ENCODE peak calls at places on chromosomes 4 and X, in six cellular contexts. L is thyroid gland, A is HTR-8/SVneo, B is cardiac muscle cell, M is A172, V is HFF-Myc. J is an unnamed sample.

GRCh38 chr4:94741304-94741703 is 16.5 kb upstream of the BMPR1B start:
- DNase-seq in V (no peak), M (no peak), B (no peak), A (no peak), L (no peak), J (no peak)

GRCh38 chrX:10197597-10198210 is 40.9 kb downstream of the CLCN4 start:
- DNase-seq in B (no peak), L (no peak), A (no peak), V (no peak), M (no peak), J (no peak)

GRCh38 chr4:40579983-40580382 is 49.7 kb downstream of the RBM47 start:
- DNase-seq in M (no peak), A (no peak), V (no peak), L (no peak), B (no peak), J (no peak)

GRCh38 chr4:8188743-8189550 is 10.1 kb upstream of the SH3TC1 start:
- DNase-seq in M (no peak), L (peak; percentile 96), B (no peak), V (no peak), A (no peak), J (peak; percentile 58)

GRCh38 chrX:1493877-1494510 is 41.3 kb upstream of the ASMTL start:
- DNase-seq in M (no peak), B (no peak), V (no peak), L (no peak), A (no peak), J (peak; percentile 54)

GRCh38 chr4:114015444-114015899 is 36.0 kb upstream of the ARSJ start:
- DNase-seq in A (peak; percentile 83), L (no peak), M (peak; percentile 99), B (no peak), V (peak; percentile 99), J (no peak)

GRCh38 chr4:7701866-7702649 is 237.6 kb downstream of the AFAP1 start:
- DNase-seq in M (no peak), A (no peak), V (no peak), B (no peak), L (no peak), J (no peak)

GRCh38 chrX:126770179-126770578 is 49.4 kb upstream of the PRR32 start:
- DNase-seq in B (peak; percentile 51), V (no peak), M (no peak), L (no peak), A (no peak), J (peak; percentile 28)

GRCh38 chr4:83231620-83232056 is 53.0 kb downstream of the COQ2 start:
- DNase-seq in M (no peak), A (no peak), L (no peak), B (no peak), V (no peak), J (no peak)

GRCh38 chrX:43728002-43728401 is 71.9 kb downstream of the MAOA start:
- DNase-seq in V (no peak), M (no peak), B (no peak), L (no peak), A (no peak), J (no peak)

GRCh38 chr4:94827481-94828110 is 69.8 kb downstream of the BMPR1B start:
- DNase-seq in A (peak; percentile 24), M (peak; percentile 80), L (no peak), B (no peak), V (peak; percentile 24), J (no peak)

GRCh38 chrX:87516716-87517115 is 886 bp upstream of the KLHL4 start:
- DNase-seq in M (peak; percentile 22), V (no peak), L (no peak), A (no peak), B (no peak), J (no peak)

GRCh38 chr4:101205878-101206277 is 141.4 kb downstream of the PPP3CA start:
- DNase-seq in M (peak; percentile 6), V (no peak), A (no peak), L (no peak), B (no peak), J (no peak)

GRCh38 chrX:136321532-136321931 is 20.8 kb downstream of the ADGRG4 start:
- DNase-seq in B (no peak), L (no peak), M (no peak), A (no peak), V (no peak), J (no peak)

GRCh38 chr4:41655177-41655576 is 93.3 kb downstream of the PHOX2B start:
- DNase-seq in B (no peak), A (peak; percentile 53), V (no peak), M (peak; percentile 60), L (no peak), J (no peak)

GRCh38 chr4:172830295-172830764 is 338.3 kb upstream of the GALNT7 start:
- DNase-seq in A (no peak), L (no peak), B (peak; percentile 34), M (no peak), V (no peak), J (peak; percentile 10)

J was measured in H7.